ENCODE peak calls at places on chromosomes 12 and 14, in six cellular contexts. N, Y, S, W, B and R are unnamed samples.

GRCh38 chr12:1350055-1350933 is 244.1 kb downstream of the FBXL14 start:
- DNase-seq in B (no peak), N (no peak), W (no peak), S (no peak), Y (no peak), R (no peak)

GRCh38 chr12:52839706-52840105 is 5.6 kb upstream of the KRT79 start:
- DNase-seq in B (no peak), N (no peak), S (no peak), W (no peak), Y (no peak), R (no peak)

GRCh38 chr12:65171870-65172269 is 2.5 kb downstream of the LEMD3 start:
- DNase-seq in W (no peak), S (no peak), Y (peak; percentile 37), N (no peak), B (no peak), R (no peak)

GRCh38 chr14:33555710-33556350 is 395.0 kb downstream of the EGLN3 start:
- DNase-seq in Y (no peak), W (no peak), S (no peak), N (no peak), B (no peak), R (no peak)

GRCh38 chr12:121209221-121209620 is 708 bp upstream of the P2RX4 start:
- DNase-seq in S (no peak), N (no peak), Y (no peak), B (no peak), W (no peak), R (no peak)

GRCh38 chr14:75293920-75294648 is 15.5 kb downstream of the FOS start:
- DNase-seq in B (no peak), W (peak; percentile 94), Y (peak; percentile 92), N (peak; percentile 91), S (peak; percentile 99), R (peak; percentile 97)

GRCh38 chr12:40565029-40565633 is 127.1 kb upstream of the CNTN1 start:
- DNase-seq in Y (no peak), S (no peak), W (no peak), N (no peak), B (no peak), R (no peak)

GRCh38 chr12:15846887-15847286 is 35.3 kb upstream of the STRAP start:
- DNase-seq in W (no peak), Y (no peak), S (no peak), B (no peak), N (no peak), R (no peak)

GRCh38 chr14:24067133-24068082 is 4.0 kb upstream of the CPNE6 start:
- DNase-seq in Y (no peak), S (no peak), W (no peak), B (no peak), N (peak; percentile 72), R (no peak)

GRCh38 chr12:40646456-40646855 is 45.8 kb upstream of the CNTN1 start:
- DNase-seq in Y (no peak), B (no peak), N (no peak), W (no peak), S (no peak), R (no peak)

GRCh38 chr14:98231210-98231609 is 1040.8 kb downstream of the BCL11B start:
- DNase-seq in Y (no peak), N (no peak), B (no peak), W (no peak), S (no peak), R (no peak)

GRCh38 chr14:94599656-94600004 is 12.6 kb upstream of the SERPINA3 start:
- DNase-seq in W (no peak), N (no peak), Y (no peak), S (no peak), B (no peak), R (no peak)

GRCh38 chr14:68696721-68697495 is 96.0 kb downstream of the ZFP36L1 start:
- DNase-seq in S (no peak), W (no peak), B (no peak), N (no peak), Y (no peak), R (no peak)

GRCh38 chr14:103155013-103155412 is 31.8 kb downstream of the TNFAIP2 start:
- DNase-seq in S (no peak), B (no peak), Y (no peak), W (no peak), N (peak; percentile 69), R (no peak)

GRCh38 chr14:76376001-76376404 is at the start of gene ESRRB:
- DNase-seq in N (no peak), Y (no peak), S (no peak), W (no peak), B (no peak), R (no peak)

GRCh38 chr14:102086346-102086971 is 385 bp downstream of the HSP90AA1 start:
- DNase-seq in W (no peak), N (no peak), S (no peak), Y (peak; percentile 48), B (no peak), R (no peak)

GRCh38 chr14:69037790-69038448 is 58.8 kb upstream of the ACTN1 start:
- DNase-seq in B (no peak), S (no peak), Y (peak; percentile 38), N (no peak), W (no peak), R (no peak)

GRCh38 chr14:24392327-24393098 is 6.3 kb upstream of the NYNRIN start:
- DNase-seq in W (no peak), S (no peak), B (no peak), Y (peak; percentile 39), N (no peak), R (no peak)

GRCh38 chr14:68888025-68888850 is 90.9 kb downstream of the ACTN1 start:
- DNase-seq in Y (no peak), B (no peak), W (no peak), S (no peak), N (no peak), R (no peak)

GRCh38 chr12:124654666-124655316 is 87.4 kb upstream of the NCOR2 start:
- DNase-seq in N (no peak), Y (no peak), S (no peak), W (no peak), B (no peak), R (no peak)

GRCh38 chr14:78764240-78764639 is 594.1 kb downstream of the NRXN3 start:
- DNase-seq in S (no peak), Y (no peak), B (no peak), N (no peak), W (no peak), R (no peak)

GRCh38 chr12:103422328-103422727 is 73.4 kb downstream of the C12orf42 start:
- DNase-seq in Y (no peak), N (no peak), B (no peak), S (no peak), W (no peak), R (no peak)

GRCh38 chr12:10717410-10717809 is 5.7 kb downstream of the YBX3 start:
- DNase-seq in N (no peak), B (no peak), W (no peak), S (no peak), Y (no peak), R (no peak)
- TF ChIP-seq POLR2AphosphoS5 in N (no peak), B (no peak), W (no peak), S (no peak), Y (no peak), R (no peak)

GRCh38 chr12:53955776-53956250 is 1.1 kb downstream of the HOXC12 start:
- DNase-seq in B (no peak), N (no peak), S (no peak), W (no peak), Y (no peak), R (no peak)

GRCh38 chr12:53952871-53953734 is 1.6 kb upstream of the HOXC12 start:
- DNase-seq in W (peak; percentile 81), Y (no peak), S (no peak), B (no peak), N (peak; percentile 23), R (no peak)

GRCh38 chr12:53953831-53954693 is 641 bp upstream of the HOXC12 start:
- DNase-seq in B (no peak), Y (no peak), W (no peak), S (no peak), N (no peak), R (no peak)

GRCh38 chr12:53955036-53955775 is 503 bp downstream of the HOXC12 start:
- DNase-seq in N (no peak), B (no peak), W (no peak), Y (no peak), S (no peak), R (no peak)

GRCh38 chr12:53954694-53955035 is at the start of gene HOXC12:
- DNase-seq in Y (no peak), B (no peak), W (no peak), S (no peak), N (no peak), R (no peak)
- TF ChIP-seq POLR2A in Y (no peak), B (no peak), W (no peak), S (no peak), N (no peak), R (no peak)

DNA sequence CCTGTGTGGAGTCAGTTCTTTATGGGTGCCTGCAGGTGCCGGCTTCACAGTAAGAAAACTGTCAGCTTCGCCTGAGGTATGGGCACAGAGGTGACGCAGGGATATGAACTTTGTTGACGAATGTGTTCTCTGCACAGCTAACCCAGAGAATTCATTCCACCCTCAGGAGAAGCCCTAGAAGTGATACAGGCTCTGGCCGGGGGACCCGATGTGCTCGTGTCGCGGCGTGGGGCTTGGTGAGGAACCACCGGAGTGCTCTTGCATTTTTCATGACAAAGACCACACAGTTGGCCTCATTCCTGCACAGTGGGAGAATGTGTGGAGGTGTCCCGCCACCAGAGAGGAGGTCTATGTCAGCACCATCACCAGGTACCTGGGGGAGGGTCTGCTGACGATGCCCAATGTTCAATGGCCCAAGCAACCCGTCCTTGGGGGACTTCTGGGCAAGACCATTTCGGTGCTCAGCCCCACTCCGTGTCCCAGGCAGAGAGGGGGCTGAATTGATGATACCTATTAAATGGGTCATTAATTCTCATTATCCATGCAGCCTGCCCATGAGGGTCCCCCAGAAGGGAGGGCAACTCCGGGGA is 147.5 kb upstream of the RTL1 start:
- DNase-seq in S (no peak), Y (no peak), W (no peak), B (no peak), N (no peak), R (no peak)
- TF ChIP-seq TAF1 in S (no peak), Y (no peak), W (no peak), B (no peak), N (no peak), R (no peak)

GRCh38 chr12:108828774-108829173 is 28.6 kb downstream of the SSH1 start:
- DNase-seq in Y (no peak), B (no peak), W (no peak), N (no peak), S (no peak), R (no peak)
- TF ChIP-seq POLR2AphosphoS5 in Y (no peak), B (no peak), W (no peak), N (no peak), S (no peak), R (no peak)

DNA sequence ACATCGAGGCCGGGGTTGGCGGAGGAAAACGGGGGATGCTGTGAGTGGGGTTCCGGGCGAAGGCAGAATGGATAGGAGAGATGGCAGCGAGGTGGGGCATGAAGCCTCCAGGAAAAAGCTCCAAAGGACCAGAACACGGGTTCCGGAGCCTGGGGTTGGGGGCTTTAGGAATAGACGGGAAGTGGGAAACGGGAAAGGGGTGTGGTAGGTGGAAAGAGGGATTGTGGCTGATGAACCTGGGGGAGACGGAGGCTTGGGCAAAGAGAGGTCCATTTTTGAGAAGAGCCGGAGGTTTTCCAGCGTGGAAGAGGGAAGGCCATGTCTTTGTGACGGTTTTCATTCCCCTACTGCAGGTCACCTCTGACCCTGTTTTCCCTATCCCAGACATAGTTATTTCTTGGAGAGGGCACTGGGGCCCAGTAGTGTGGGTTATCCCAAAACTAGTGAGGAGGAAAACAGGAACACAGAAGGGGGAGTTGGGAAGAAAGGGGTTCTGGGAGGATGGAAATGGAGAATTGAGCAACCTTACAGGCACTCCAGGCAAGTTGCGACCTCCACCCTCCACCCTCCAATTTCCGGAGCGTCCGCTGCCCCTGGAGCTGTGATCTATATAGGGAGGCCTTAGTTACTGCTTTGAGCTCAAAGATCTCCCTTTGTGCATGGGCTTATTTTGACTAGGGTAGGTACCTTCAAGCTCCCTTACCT is 1.1 kb downstream of the ATN1 start:
- DNase-seq in S (no peak), Y (no peak), N (no peak), W (no peak), B (no peak), R (no peak)
- TF ChIP-seq POLR2A in S (no peak), Y (no peak), N (no peak), W (no peak), B (peak; percentile 3), R (no peak)